ENCODE peak calls at places on chromosomes 2 and 18, in seven cellular contexts. One of them, this sample, is unnamed.

GRCh38 chr2:19102696-19103403 is 255.6 kb downstream of the OSR1 start:
- DNase-seq in neural progenitor cell: no peak
- DNase-seq in skeletal muscle cell: no peak
- DNase-seq in WERI-Rb-1: no peak
- DNase-seq in adrenal gland: no peak
- DNase-seq in body of pancreas: peak
- DNase-seq in epithelial cell of esophagus: peak
- DNase-seq in this sample: no peak

GRCh38 chr2:134027980-134028379 is 225.9 kb upstream of the MGAT5 start:
- DNase-seq in epithelial cell of esophagus: peak
- DNase-seq in adrenal gland: no peak
- DNase-seq in skeletal muscle cell: no peak
- DNase-seq in WERI-Rb-1: no peak
- DNase-seq in body of pancreas: peak
- DNase-seq in neural progenitor cell: no peak
- DNase-seq in this sample: no peak

GRCh38 chr2:229096667-229097066 is 174.4 kb downstream of the PID1 start:
- DNase-seq in body of pancreas: no peak
- DNase-seq in epithelial cell of esophagus: no peak
- DNase-seq in adrenal gland: no peak
- DNase-seq in skeletal muscle cell: no peak
- DNase-seq in neural progenitor cell: no peak
- DNase-seq in WERI-Rb-1: no peak
- DNase-seq in this sample: no peak

GRCh38 chr18:44601447-44601846 is 79.2 kb upstream of the SETBP1 start:
- DNase-seq in body of pancreas: no peak
- DNase-seq in neural progenitor cell: no peak
- DNase-seq in skeletal muscle cell: peak
- DNase-seq in adrenal gland: no peak
- DNase-seq in epithelial cell of esophagus: peak
- DNase-seq in WERI-Rb-1: no peak
- DNase-seq in this sample: no peak

GRCh38 chr18:47901624-47902362 is 28.7 kb downstream of the SMAD2 start:
- DNase-seq in body of pancreas: no peak
- DNase-seq in epithelial cell of esophagus: no peak
- DNase-seq in adrenal gland: no peak
- DNase-seq in WERI-Rb-1: no peak
- DNase-seq in neural progenitor cell: no peak
- DNase-seq in skeletal muscle cell: no peak
- DNase-seq in this sample: no peak

GRCh38 chr18:610214-610928 is 13.6 kb downstream of the CLUL1 start:
- DNase-seq in body of pancreas: no peak
- DNase-seq in neural progenitor cell: no peak
- DNase-seq in adrenal gland: no peak
- DNase-seq in WERI-Rb-1: no peak
- DNase-seq in skeletal muscle cell: no peak
- DNase-seq in epithelial cell of esophagus: no peak
- DNase-seq in this sample: no peak

GRCh38 chr2:235390108-235390815 is 103.6 kb upstream of the AGAP1 start:
- DNase-seq in skeletal muscle cell: no peak
- DNase-seq in epithelial cell of esophagus: peak
- DNase-seq in WERI-Rb-1: no peak
- DNase-seq in adrenal gland: no peak
- DNase-seq in neural progenitor cell: no peak
- DNase-seq in body of pancreas: no peak
- DNase-seq in this sample: no peak

GRCh38 chr2:86026744-86027065 is 79.0 kb downstream of the POLR1A start:
- DNase-seq in body of pancreas: no peak
- DNase-seq in WERI-Rb-1: no peak
- DNase-seq in epithelial cell of esophagus: no peak
- DNase-seq in adrenal gland: no peak
- DNase-seq in skeletal muscle cell: no peak
- DNase-seq in neural progenitor cell: no peak
- DNase-seq in this sample: no peak

GRCh38 chr2:41234093-41234492 is 782.2 kb upstream of the SLC8A1 start:
- DNase-seq in body of pancreas: no peak
- DNase-seq in adrenal gland: no peak
- DNase-seq in skeletal muscle cell: no peak
- DNase-seq in WERI-Rb-1: no peak
- DNase-seq in neural progenitor cell: peak
- DNase-seq in epithelial cell of esophagus: no peak
- DNase-seq in this sample: no peak

GRCh38 chr2:75324141-75324540 is 124.8 kb upstream of the TACR1 start:
- DNase-seq in neural progenitor cell: no peak
- DNase-seq in adrenal gland: no peak
- DNase-seq in epithelial cell of esophagus: peak
- DNase-seq in skeletal muscle cell: no peak
- DNase-seq in WERI-Rb-1: no peak
- DNase-seq in body of pancreas: no peak
- DNase-seq in this sample: no peak

GRCh38 chr18:68267583-68267982 is 447.3 kb downstream of the TMX3 start:
- DNase-seq in skeletal muscle cell: peak
- DNase-seq in adrenal gland: no peak
- DNase-seq in WERI-Rb-1: no peak
- DNase-seq in epithelial cell of esophagus: peak
- DNase-seq in neural progenitor cell: no peak
- DNase-seq in body of pancreas: no peak
- DNase-seq in this sample: no peak

GRCh38 chr2:58796239-58796638 is 555.1 kb upstream of the FANCL start:
- DNase-seq in neural progenitor cell: no peak
- DNase-seq in epithelial cell of esophagus: no peak
- DNase-seq in WERI-Rb-1: no peak
- DNase-seq in body of pancreas: no peak
- DNase-seq in adrenal gland: no peak
- DNase-seq in skeletal muscle cell: no peak
- DNase-seq in this sample: no peak

GRCh38 chr2:18156421-18156820 is 278.0 kb downstream of the KCNS3 start:
- DNase-seq in WERI-Rb-1: no peak
- DNase-seq in neural progenitor cell: no peak
- DNase-seq in epithelial cell of esophagus: no peak
- DNase-seq in adrenal gland: no peak
- DNase-seq in skeletal muscle cell: no peak
- DNase-seq in body of pancreas: no peak
- DNase-seq in this sample: no peak

GRCh38 chr2:237702439-237703397 is 75.3 kb downstream of the LRRFIP1 start:
- DNase-seq in WERI-Rb-1: no peak
- DNase-seq in body of pancreas: peak
- DNase-seq in adrenal gland: peak
- DNase-seq in epithelial cell of esophagus: peak
- DNase-seq in skeletal muscle cell: no peak
- DNase-seq in neural progenitor cell: peak
- DNase-seq in this sample: no peak

GRCh38 chr2:237701859-237702370 is 74.5 kb downstream of the LRRFIP1 start:
- DNase-seq in skeletal muscle cell: no peak
- DNase-seq in adrenal gland: no peak
- DNase-seq in WERI-Rb-1: no peak
- DNase-seq in neural progenitor cell: no peak
- DNase-seq in epithelial cell of esophagus: no peak
- DNase-seq in body of pancreas: no peak
- DNase-seq in this sample: no peak

GRCh38 chr2:237706257-237706656 is 78.9 kb downstream of the LRRFIP1 start:
- DNase-seq in body of pancreas: no peak
- DNase-seq in epithelial cell of esophagus: no peak
- DNase-seq in adrenal gland: no peak
- DNase-seq in WERI-Rb-1: no peak
- DNase-seq in skeletal muscle cell: no peak
- DNase-seq in neural progenitor cell: no peak
- DNase-seq in this sample: no peak

GRCh38 chr2:237705225-237705524 is 77.8 kb downstream of the LRRFIP1 start:
- DNase-seq in WERI-Rb-1: no peak
- DNase-seq in body of pancreas: no peak
- DNase-seq in epithelial cell of esophagus: no peak
- DNase-seq in skeletal muscle cell: no peak
- DNase-seq in neural progenitor cell: no peak
- DNase-seq in adrenal gland: no peak
- DNase-seq in this sample: no peak

DNA sequence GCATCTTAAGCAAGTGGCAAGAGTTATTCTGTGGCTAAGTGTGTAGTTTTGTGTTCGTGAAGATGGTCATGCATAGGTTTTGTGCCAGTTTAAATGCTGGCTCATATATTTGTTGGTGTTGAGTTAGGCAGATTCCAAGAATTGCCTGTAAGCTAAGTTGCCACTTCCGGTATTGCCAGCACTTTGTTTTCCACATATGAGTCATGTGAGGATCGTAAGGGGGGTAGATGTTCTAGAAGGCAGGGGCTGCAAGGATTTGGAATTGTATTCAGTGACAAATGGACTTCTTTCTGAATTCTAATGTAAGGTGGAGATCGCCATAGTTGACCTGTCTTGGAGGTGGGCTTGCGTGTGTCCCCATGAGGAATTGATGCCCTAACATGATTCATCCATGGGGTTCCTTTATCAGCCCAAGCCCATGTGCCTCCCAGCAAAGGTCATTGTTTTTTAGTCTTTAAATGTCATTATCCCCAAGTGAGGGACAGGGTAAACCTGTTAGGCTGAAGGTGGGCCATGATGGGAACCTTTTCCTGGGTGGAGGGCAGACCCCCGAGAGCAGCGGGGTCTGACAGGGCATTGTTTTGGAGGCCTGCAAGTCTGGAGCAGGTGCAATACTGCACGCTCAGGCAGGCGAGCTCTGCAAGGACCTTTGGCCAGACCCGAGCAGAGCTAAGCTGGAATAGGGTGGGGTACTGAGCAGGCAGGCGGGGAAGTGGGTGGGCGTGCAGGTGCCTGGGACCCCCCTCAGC is 77.3 kb downstream of the LRRFIP1 start:
- DNase-seq in WERI-Rb-1: no peak
- DNase-seq in epithelial cell of esophagus: peak
- DNase-seq in body of pancreas: no peak
- DNase-seq in skeletal muscle cell: no peak
- DNase-seq in neural progenitor cell: no peak
- DNase-seq in adrenal gland: peak
- DNase-seq in this sample: no peak
- H3K4me3 ChIP-seq in WERI-Rb-1: no peak
- H3K4me3 ChIP-seq in epithelial cell of esophagus: no peak
- H3K4me3 ChIP-seq in body of pancreas: no peak
- H3K4me3 ChIP-seq in skeletal muscle cell: no peak
- H3K4me3 ChIP-seq in neural progenitor cell: no peak
- H3K4me3 ChIP-seq in adrenal gland: no peak
- H3K4me3 ChIP-seq in this sample: no peak

DNA sequence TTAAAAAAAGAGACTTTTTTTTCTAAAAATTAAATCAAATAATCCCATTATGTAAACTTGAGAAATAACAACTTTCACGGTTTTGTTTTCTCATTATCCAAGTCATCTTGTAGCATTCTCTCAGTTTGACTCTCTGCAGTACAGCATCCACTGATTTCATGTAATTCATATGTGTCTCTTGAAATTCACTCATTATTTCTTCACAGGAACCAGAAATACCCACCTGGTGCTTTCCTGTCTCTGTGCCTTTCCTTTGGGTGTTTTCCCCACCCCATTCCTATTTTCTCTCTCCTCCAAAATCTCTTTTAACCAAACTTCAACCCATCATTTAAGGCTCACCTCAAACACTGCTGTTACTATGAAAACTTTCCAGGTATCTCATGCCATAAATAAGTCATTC is 116.2 kb upstream of the STK17B start:
- DNase-seq in neural progenitor cell: no peak
- DNase-seq in adrenal gland: no peak
- DNase-seq in epithelial cell of esophagus: no peak
- DNase-seq in body of pancreas: no peak
- DNase-seq in skeletal muscle cell: no peak
- DNase-seq in WERI-Rb-1: no peak
- DNase-seq in this sample: no peak
- H3K4me3 ChIP-seq in neural progenitor cell: no peak
- H3K4me3 ChIP-seq in adrenal gland: no peak
- H3K4me3 ChIP-seq in epithelial cell of esophagus: no peak
- H3K4me3 ChIP-seq in body of pancreas: no peak
- H3K4me3 ChIP-seq in skeletal muscle cell: no peak
- H3K4me3 ChIP-seq in WERI-Rb-1: no peak
- H3K4me3 ChIP-seq in this sample: no peak

DNA sequence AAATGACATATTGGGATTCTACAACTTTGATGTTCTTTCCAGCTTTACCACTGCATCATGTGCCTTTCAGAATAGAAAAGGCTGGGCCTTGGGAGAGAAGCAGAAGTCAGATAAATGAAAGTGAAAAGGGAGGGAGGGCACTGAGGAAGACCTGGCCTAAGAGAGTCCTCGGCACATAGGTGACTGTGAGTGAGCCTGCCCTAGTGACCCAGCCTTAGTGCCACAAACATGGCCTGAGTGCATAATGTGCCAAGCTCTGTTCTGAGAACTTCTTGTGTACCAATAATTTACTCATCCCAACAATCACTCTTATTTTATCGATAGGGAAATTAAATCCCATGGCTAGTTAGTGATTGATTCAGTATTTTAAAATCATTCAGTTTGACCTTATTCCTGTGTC is 436.6 kb downstream of the LRP1B start:
- DNase-seq in adrenal gland: no peak
- DNase-seq in WERI-Rb-1: no peak
- DNase-seq in body of pancreas: no peak
- DNase-seq in neural progenitor cell: no peak
- DNase-seq in epithelial cell of esophagus: no peak
- DNase-seq in skeletal muscle cell: no peak
- DNase-seq in this sample: no peak
- H3K4me3 ChIP-seq in adrenal gland: no peak
- H3K4me3 ChIP-seq in WERI-Rb-1: no peak
- H3K4me3 ChIP-seq in body of pancreas: no peak
- H3K4me3 ChIP-seq in neural progenitor cell: no peak
- H3K4me3 ChIP-seq in epithelial cell of esophagus: no peak
- H3K4me3 ChIP-seq in skeletal muscle cell: no peak
- H3K4me3 ChIP-seq in this sample: no peak

DNA sequence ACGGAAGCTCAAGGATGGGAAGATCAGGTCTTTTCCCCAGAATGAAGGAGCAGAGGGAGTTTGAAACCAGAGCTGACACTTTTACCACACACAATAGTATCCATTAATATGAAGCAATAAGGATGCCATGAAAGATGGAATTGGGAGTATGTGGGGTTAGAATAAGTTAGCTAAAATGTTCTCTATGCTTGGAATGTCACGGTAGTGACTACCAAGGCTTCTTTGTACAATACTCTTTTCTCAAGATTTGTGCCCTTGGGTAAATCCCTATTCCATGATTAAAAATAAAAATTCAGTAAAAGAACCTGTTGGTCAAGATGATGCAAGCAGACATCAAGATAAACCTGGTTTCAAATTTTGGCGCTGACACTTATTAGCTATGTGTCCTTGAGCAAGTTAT is 75.0 kb downstream of the NRXN1 start:
- DNase-seq in adrenal gland: no peak
- DNase-seq in neural progenitor cell: no peak
- DNase-seq in epithelial cell of esophagus: no peak
- DNase-seq in skeletal muscle cell: no peak
- DNase-seq in WERI-Rb-1: no peak
- DNase-seq in body of pancreas: no peak
- DNase-seq in this sample: no peak
- H3K4me3 ChIP-seq in adrenal gland: no peak
- H3K4me3 ChIP-seq in neural progenitor cell: no peak
- H3K4me3 ChIP-seq in epithelial cell of esophagus: no peak
- H3K4me3 ChIP-seq in skeletal muscle cell: no peak
- H3K4me3 ChIP-seq in WERI-Rb-1: no peak
- H3K4me3 ChIP-seq in body of pancreas: no peak
- H3K4me3 ChIP-seq in this sample: no peak